ENCODE peak calls at places on chromosomes 2 and 18, in six cellular contexts. F is CD8-positive, alpha-beta T cell; Q is fibroblast of lung; L is tibial artery; S is spleen; C is BJ. J is an unnamed sample.
A peak's percentile ranks its signal among the peaks of the same experiment; 100 is the strongest.

GRCh38 chr2:150376627-150377335 is 110.7 kb downstream of the RND3 start:
- DNase-seq in F (no peak), L (no peak), Q (peak; percentile 69), S (no peak), C (no peak), J (no peak)

GRCh38 chr2:206217743-206218520 is 56.5 kb upstream of the ZDBF2 start:
- DNase-seq in L (no peak), Q (peak; percentile 36), C (no peak), F (no peak), S (no peak), J (no peak)

GRCh38 chr2:117359266-117359970 is 455.1 kb upstream of the DDX18 start:
- DNase-seq in Q (no peak), C (no peak), L (no peak), F (no peak), S (no peak), J (no peak)

GRCh38 chr18:54191352-54191751 is 33.1 kb downstream of the MBD2 start:
- DNase-seq in F (no peak), L (no peak), S (no peak), Q (no peak), C (no peak), J (no peak)

GRCh38 chr2:12884713-12885282 is 168.1 kb downstream of the TRIB2 start:
- DNase-seq in Q (peak; percentile 63), S (no peak), L (peak; percentile 78), F (no peak), C (peak; percentile 70), J (no peak)

GRCh38 chr2:69828913-69829242 is 582 bp upstream of the GMCL1 start:
- DNase-seq in C (no peak), S (no peak), Q (no peak), L (no peak), F (no peak), J (no peak)

GRCh38 chr2:20348542-20348941 is 2.1 kb downstream of the PUM2 start:
- DNase-seq in C (no peak), L (no peak), F (no peak), S (no peak), Q (no peak), J (no peak)

GRCh38 chr2:147033046-147033445 is 811.8 kb upstream of the ACVR2A start:
- DNase-seq in C (no peak), F (no peak), L (no peak), S (no peak), Q (no peak), J (no peak)

GRCh38 chr2:231193216-231193615 is 5.2 kb upstream of the ARMC9 start:
- DNase-seq in F (no peak), C (no peak), Q (no peak), S (no peak), L (no peak), J (peak; percentile 21)

GRCh38 chr2:86367501-86367778 is 30.0 kb upstream of the REEP1 start:
- DNase-seq in F (no peak), L (no peak), Q (no peak), S (no peak), C (no peak), J (no peak)

GRCh38 chr2:39228413-39229209 is 15.2 kb downstream of the CDKL4 start:
- DNase-seq in C (no peak), L (no peak), Q (no peak), F (no peak), S (no peak), J (peak; percentile 69)

DNA sequence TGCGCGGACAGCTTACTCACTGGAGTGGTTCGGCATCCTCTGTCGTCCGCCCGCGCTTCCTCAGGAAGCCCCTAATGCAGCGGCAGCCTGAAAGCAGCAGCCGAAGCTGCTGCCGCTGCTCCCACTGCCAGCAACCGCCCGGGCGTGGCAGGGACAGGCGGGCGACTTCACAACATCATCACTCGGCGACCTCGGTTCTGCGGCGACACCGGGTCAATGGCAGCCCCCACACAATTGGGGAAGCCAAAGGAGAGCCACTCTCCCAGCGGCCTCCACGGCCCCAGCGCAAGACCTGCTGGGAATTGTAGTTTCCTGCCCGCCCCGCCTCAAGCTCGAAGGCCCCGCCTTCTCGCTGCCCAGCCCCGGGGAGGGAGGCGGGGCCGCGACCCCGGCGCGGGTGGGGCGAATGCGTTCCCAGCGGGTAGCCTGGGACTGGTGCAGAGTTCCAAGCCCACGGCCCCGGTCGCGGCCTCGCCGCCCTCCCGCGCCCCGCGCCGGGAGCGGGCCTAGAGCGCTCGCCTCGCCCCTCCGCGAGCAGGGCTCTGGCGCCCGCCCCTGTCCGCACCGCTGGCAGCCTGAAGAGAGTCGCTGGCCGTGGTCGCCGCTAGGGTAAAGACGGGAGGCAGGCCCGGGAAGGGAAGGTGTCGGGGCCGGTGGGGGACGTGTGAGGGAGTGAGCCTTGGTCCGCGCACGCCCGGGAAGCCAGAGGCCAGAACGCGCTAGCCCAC is at the start of the genes STRADB and TRAK2:
- DNase-seq in F (peak; percentile 91), C (peak; percentile 82), S (peak; percentile 99), Q (peak; percentile 95), L (peak; percentile 97), J (peak; percentile 96)
- TF ChIP-seq CTCF in F (no peak), C (peak; percentile 35), S (peak; percentile 45), Q (no peak), L (peak; percentile 39), J (no peak)

DNA sequence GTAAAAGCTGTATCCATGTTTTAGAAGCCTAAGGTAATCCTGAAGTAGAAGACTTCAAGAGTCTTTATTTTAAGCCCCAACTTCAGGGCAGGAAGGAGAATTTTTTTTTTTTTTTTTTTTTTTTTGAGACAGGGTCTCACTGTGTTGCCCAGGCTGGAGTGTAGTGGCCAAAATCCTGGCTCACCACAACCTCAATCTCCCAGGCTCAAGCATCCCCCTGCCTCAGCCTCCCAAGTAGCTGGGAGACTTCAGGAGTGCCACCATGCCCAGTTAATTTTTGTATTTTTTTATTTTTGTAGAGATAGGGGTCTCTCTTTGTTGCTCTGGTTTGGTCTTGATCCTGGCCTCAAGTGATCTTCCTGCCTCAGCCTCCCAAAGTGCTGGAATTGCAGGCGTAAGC is 3.3 kb upstream of the RNF152 start:
- DNase-seq in C (no peak), S (no peak), Q (no peak), L (no peak), F (no peak), J (no peak)
- H3K4me3 ChIP-seq in C (no peak overlapping the region), S (no peak overlapping the region), Q (no peak overlapping the region), L (no peak overlapping the region), F (no peak overlapping the region), J (no peak overlapping the region)

GRCh38 chr18:49863769-49864615 is 50.7 kb upstream of the ACAA2 start:
- DNase-seq in S (no peak), L (no peak), Q (no peak), F (no peak), C (no peak), J (peak; percentile 28)

GRCh38 chr18:49859725-49860124 is 46.4 kb upstream of the ACAA2 start:
- DNase-seq in L (no peak), C (no peak), S (no peak), F (no peak), Q (no peak), J (peak; percentile 45)

GRCh38 chr18:49862656-49863385 is 49.5 kb upstream of the ACAA2 start:
- DNase-seq in C (no peak), S (no peak), L (no peak), F (no peak), Q (no peak), J (no peak)

GRCh38 chr18:49859006-49859359 is 45.6 kb upstream of the ACAA2 start:
- DNase-seq in Q (no peak), C (no peak), L (no peak), S (no peak), F (no peak), J (no peak)

DNA sequence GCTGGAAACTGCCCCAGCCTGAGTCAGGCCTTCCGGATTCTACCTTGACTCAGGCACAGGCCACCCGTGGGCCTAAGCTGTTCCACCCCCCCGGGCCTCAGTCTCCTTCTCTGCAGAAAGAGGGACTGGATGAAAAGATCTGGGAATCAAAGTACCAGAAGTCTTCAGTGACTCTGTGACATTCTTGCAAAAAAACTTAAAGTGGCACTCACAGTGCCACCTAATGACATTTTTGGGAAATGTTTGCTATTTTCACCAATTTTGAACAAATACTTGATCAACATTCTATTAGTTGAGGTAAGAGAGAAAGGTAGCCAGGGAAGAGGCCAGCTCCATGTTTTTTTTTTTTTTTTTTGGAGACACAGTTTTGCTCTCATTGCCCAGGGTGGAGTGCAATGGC is 48.3 kb upstream of the ACAA2 start:
- DNase-seq in S (no peak), L (no peak), Q (peak; percentile 7), F (no peak), C (no peak), J (no peak)
- TF ChIP-seq CTCF in S (peak; percentile 32), L (no peak), Q (no peak), F (peak; percentile 50), C (peak; percentile 49), J (no peak)

GRCh38 chr18:79910563-79910962 is 40.9 kb downstream of the SLC66A2 start:
- DNase-seq in C (no peak), S (no peak), L (no peak), Q (no peak), F (no peak), J (no peak)
- H3K4me3 ChIP-seq in C (no peak overlapping the region), S (no peak overlapping the region), L (no peak overlapping the region), Q (no peak overlapping the region), F (no peak overlapping the region), J (no peak overlapping the region)

GRCh38 chr2:105118960-105119359 is 81.1 kb downstream of the MRPS9 start:
- DNase-seq in C (no peak), F (no peak), Q (no peak), L (no peak), S (peak; percentile 75), J (no peak)
- TF ChIP-seq CTCF in C (peak; percentile 35), F (no peak), Q (no peak), L (no peak), S (peak; percentile 19), J (no peak)

GRCh38 chr2:222292113-222292737 is 6.6 kb downstream of the PAX3 start:
- DNase-seq in L (no peak), C (no peak), S (no peak), F (no peak), Q (no peak), J (no peak)

GRCh38 chr2:222292738-222293134 is 6.1 kb downstream of the PAX3 start:
- DNase-seq in Q (no peak), S (no peak), F (no peak), C (no peak), L (no peak), J (no peak)

GRCh38 chr2:222290371-222290690 is 8.5 kb downstream of the PAX3 start:
- DNase-seq in C (no peak), F (no peak), S (no peak), Q (no peak), L (no peak), J (no peak)

GRCh38 chr2:222290691-222291484 is 7.9 kb downstream of the PAX3 start:
- DNase-seq in F (no peak), S (no peak), L (no peak), C (no peak), Q (no peak), J (no peak)

GRCh38 chr2:222291485-222291841 is 7.3 kb downstream of the PAX3 start:
- DNase-seq in S (no peak), F (no peak), Q (no peak), L (no peak), C (no peak), J (no peak)
- H3K4me3 ChIP-seq in S (no peak overlapping the region), F (no peak overlapping the region), Q (no peak overlapping the region), L (peak overlapping the region; percentile 44), C (peak overlapping the region; percentile 38), J (no peak overlapping the region)

GRCh38 chr2:9796056-9796792 is 47.0 kb upstream of the TAF1B start:
- DNase-seq in Q (no peak), F (no peak), L (peak; percentile 50), C (no peak), S (peak; percentile 64), J (no peak)
- TF ChIP-seq CTCF in Q (no peak), F (no peak), L (no peak), C (no peak), S (no peak), J (no peak)